ENCODE peak calls at places on chromosome 4, in four cellular contexts. Q, P, G and F are unnamed samples.

GRCh38 chr4:103372002-103372558 is 173.9 kb upstream of the CENPE start:
- DNase-seq in G (no peak), P (no peak), Q (no peak), F (no peak)

GRCh38 chr4:14607578-14607977 is 394.7 kb upstream of the CPEB2 start:
- DNase-seq in G (no peak), P (no peak), Q (no peak), F (no peak)

GRCh38 chr4:150119492-150119891 is 41.2 kb downstream of the DCLK2 start:
- DNase-seq in G (no peak), P (no peak), Q (peak; percentile 27), F (no peak)

GRCh38 chr4:27176400-27176799 is 315.8 kb downstream of the STIM2 start:
- DNase-seq in P (peak; percentile 1), G (no peak), Q (peak; percentile 29), F (no peak)

GRCh38 chr4:15434086-15434485 is 6.3 kb downstream of the C1QTNF7 start:
- DNase-seq in Q (no peak), P (no peak), G (no peak), F (no peak)

GRCh38 chr4:173121044-173121685 is 47.4 kb upstream of the GALNT7 start:
- DNase-seq in P (no peak), Q (peak; percentile 19), G (no peak), F (no peak)

GRCh38 chr4:133148690-133149363 is at the start of gene PCDH10:
- DNase-seq in Q (peak; percentile 93), G (no peak), P (peak; percentile 23), F (no peak)

GRCh38 chr4:7253806-7254205 is 61.5 kb downstream of the SORCS2 start:
- DNase-seq in G (no peak), P (no peak), Q (no peak), F (no peak)

GRCh38 chr4:28723371-28723770 is 1862.7 kb downstream of the STIM2 start:
- DNase-seq in G (no peak), Q (no peak), P (no peak), F (no peak)

GRCh38 chr4:8010618-8011017 is 71.0 kb upstream of the AFAP1 start:
- DNase-seq in Q (no peak), P (peak; percentile 66), G (no peak), F (no peak)

GRCh38 chr4:48699470-48699869 is 80.6 kb downstream of the FRYL start:
- DNase-seq in P (no peak), G (no peak), Q (no peak), F (no peak)